ENCODE peak calls at places on chromosomes 16 and 17, in six cellular contexts. A is fibroblast of lung, K is AG04449, E is dorsolateral prefrontal cortex, S is A549, Z is type B pancreatic cell. Q is an unnamed sample.

GRCh38 chr16:85349413-85350145 is 237.3 kb upstream of the CIBAR2 start:
- DNase-seq in Z (peak), A (no peak), S (no peak), E (no peak), K (no peak), Q (no peak)

GRCh38 chr16:27951752-27952151 is 111.8 kb downstream of the GSG1L start:
- DNase-seq in A (peak), S (no peak), K (peak), Z (no peak), E (no peak), Q (no peak)

GRCh38 chr17:67421869-67422273 is 44.8 kb downstream of the PITPNC1 start:
- DNase-seq in A (peak), K (peak), E (no peak), S (peak), Z (no peak), Q (no peak)

GRCh38 chr16:82735176-82735575 is 108.4 kb downstream of the CDH13 start:
- DNase-seq in S (no peak), A (peak), E (no peak), K (no peak), Z (no peak), Q (no peak)

GRCh38 chr16:53434436-53435065 is at the start of gene RBL2:
- DNase-seq in Z (peak), K (no peak), E (peak), A (peak), S (peak), Q (peak)

GRCh38 chr16:69566437-69567030 is 768 bp downstream of the NFAT5 start:
- DNase-seq in S (peak), Z (peak), K (no peak), A (peak), E (peak), Q (peak)

GRCh38 chr17:79978545-79978852 is 57.2 kb downstream of the TBC1D16 start:
- DNase-seq in K (no peak), S (no peak), E (no peak), Z (no peak), A (no peak), Q (no peak)

GRCh38 chr17:69066482-69066881 is 5.8 kb upstream of the ABCA9 start:
- DNase-seq in A (no peak), K (no peak), S (no peak), E (no peak), Z (no peak), Q (no peak)

GRCh38 chr17:52957411-52957810 is 798.9 kb upstream of the CA10 start:
- DNase-seq in S (no peak), E (no peak), K (no peak), Z (no peak), A (no peak), Q (no peak)

GRCh38 chr16:2819939-2820835 is 3.1 kb downstream of the PRSS21 start:
- DNase-seq in E (no peak), K (no peak), Z (no peak), A (no peak), S (no peak), Q (no peak)

GRCh38 chr17:79269620-79270019 is 195.0 kb downstream of the ENGASE start:
- DNase-seq in S (no peak), Z (no peak), A (no peak), E (no peak), K (no peak), Q (no peak)

GRCh38 chr16:86866986-86867722 is 288.8 kb downstream of the FOXL1 start:
- DNase-seq in A (no peak), K (no peak), E (no peak), Z (no peak), S (no peak), Q (no peak)

DNA sequence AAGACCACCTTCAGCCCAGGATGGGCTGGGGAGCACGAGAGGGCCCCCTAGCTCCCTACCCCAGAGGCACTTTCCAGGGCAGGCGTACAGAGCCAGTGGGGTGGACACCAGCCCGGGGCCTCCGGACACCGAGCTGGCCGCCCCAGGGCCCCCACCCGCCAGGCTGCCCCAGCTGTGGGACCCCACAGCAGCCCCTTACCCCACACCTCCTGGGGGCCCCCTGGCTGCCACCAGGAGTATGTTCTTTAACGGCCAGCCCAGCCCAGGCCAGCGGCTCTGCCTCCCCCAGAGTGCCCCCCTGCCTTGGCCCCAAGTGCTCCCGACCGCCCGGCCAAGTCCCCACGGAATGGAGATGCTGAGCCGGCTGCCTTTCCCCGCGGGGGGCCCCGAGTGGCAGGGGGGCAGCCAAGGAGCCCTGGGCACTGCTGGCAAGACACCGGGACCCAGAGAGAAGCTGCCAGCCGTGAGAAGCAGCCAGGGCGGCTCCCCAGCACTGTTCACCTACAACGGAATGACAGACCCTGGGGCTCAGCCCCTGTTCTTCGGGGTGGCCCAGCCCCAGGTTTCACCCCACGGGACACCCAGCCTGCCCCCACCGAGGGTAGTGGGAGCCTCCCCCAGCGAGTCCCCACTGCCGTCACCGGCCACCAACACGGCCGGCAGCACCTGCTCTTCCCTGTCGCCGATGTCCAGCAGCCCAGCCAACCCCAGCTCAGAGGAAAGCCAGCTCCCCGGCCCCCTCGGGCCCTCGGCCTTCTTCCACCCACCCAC is 24.3 kb upstream of the ZFPM1 start:
- DNase-seq in K (no peak), E (peak), A (no peak), Z (no peak), S (no peak), Q (no peak)
- TF ChIP-seq CTCF in K (no peak), E (no peak), A (no peak), Z (peak), S (no peak), Q (peak)

GRCh38 chr17:39239640-39240314 is 14.0 kb upstream of the STAC2 start:
- DNase-seq in Z (no peak), K (no peak), S (peak), E (no peak), A (no peak), Q (peak)
- TF ChIP-seq CTCF in Z (peak), K (peak), S (peak), E (peak), A (peak), Q (peak)

DNA sequence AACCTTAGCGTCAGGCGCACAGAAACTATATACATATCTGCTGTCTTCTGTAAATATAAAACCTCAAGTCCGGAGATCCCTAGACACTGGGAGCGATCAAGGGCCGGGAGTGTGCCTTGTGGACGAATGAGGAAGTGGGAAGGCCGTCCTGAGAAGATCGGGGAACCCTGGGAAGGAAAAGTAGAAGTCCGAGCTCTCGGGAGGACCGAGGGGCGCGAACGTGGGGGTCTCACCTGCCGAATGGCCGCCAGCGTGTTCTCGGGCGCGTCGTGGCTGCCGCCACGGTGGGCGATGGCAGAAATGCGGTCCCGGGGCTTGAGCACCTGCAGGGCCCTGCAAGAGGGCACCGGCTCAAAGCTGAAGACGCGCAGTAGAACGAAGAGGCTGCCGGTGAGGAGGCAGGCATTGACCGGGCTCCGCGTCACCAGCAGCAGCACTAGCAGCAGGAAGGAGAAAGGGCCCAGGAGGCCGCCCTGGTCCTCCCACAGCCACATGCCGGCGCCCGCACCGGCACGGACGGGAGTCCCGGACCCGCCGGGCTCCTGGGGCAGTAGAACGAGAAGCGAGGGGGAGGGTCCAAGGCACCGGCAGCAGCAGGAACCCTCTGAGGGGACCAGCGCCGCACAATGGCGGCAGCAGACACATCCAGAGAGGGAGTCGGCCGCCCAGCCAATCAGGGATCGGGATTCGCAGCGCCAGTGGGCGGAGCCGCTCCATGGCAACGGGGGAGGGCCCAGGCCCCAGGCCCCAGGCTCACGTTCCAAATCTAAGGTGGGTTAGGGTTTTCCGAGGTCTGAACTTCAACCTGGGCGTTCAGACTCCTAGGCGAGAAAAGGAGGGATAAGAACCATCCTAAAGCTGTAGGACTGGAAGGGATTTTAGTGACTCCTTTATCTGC is at the start of gene GDE1:
- DNase-seq in S (peak), E (peak), K (no peak), A (peak), Z (peak), Q (peak)
- TF ChIP-seq CTCF in S (no peak), E (peak), K (peak), A (peak), Z (peak), Q (no peak)

GRCh38 chr17:75763613-75764416 is 1.2 kb downstream of the GALK1 start:
- DNase-seq in K (no peak), E (no peak), A (no peak), S (no peak), Z (no peak), Q (no peak)

GRCh38 chr17:75765981-75766380 is 989 bp upstream of the GALK1 start:
- DNase-seq in K (no peak), E (no peak), Z (no peak), S (no peak), A (no peak), Q (no peak)

GRCh38 chr17:75763269-75763607 is 1.8 kb downstream of the GALK1 start:
- DNase-seq in E (no peak), S (no peak), K (no peak), A (no peak), Z (no peak), Q (no peak)

GRCh38 chr17:75764417-75764710 is 628 bp downstream of the GALK1 start:
- DNase-seq in Z (no peak), S (no peak), K (no peak), A (no peak), E (no peak), Q (no peak)

DNA sequence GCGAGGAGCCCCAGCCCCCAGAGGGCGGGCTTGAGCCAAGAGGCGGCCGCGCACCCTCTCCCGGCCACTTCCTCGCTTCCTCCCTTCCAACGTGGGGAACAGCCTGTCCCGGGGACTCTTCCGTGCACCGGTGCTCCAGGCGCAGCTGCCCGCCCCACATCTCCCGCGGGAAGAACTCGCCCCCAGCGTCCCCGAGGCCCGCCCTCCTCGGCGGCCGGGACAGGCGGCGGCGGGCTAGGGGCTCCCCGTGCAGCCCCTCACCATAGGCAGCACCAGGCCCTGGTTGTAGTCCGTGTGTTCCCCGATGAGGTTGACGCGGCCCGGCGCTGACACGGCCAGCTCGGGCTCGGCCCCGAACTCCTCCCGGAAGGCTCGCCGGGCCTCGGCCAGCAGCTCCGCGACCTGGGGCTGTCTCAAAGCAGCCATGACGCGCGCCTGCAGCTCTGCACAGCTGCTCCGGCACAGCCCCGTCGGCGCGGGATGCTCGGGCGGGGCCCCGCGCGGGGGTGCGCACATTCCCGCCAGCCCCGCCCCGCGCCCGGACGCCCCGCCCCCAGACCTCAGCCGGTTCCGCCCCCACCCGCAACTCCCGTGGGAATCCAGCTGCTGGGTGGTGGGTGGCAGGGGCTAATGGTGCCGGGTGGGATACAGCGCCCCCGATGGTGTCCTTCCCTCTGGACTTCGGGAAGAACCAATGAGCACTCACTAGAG is at the start of gene GALK1:
- DNase-seq in A (peak), K (no peak), S (peak), E (peak), Z (no peak), Q (peak)
- TF ChIP-seq CTCF in A (peak), K (peak), S (peak), E (peak), Z (peak), Q (no peak)

GRCh38 chr17:57889892-57890856 is 40.3 kb upstream of the MRPS23 start:
- DNase-seq in S (peak), Z (no peak), A (peak), E (peak), K (no peak), Q (no peak)

GRCh38 chr17:57894848-57895247 is 45.0 kb upstream of the MRPS23 start:
- DNase-seq in E (no peak), Z (no peak), A (no peak), S (no peak), K (no peak), Q (no peak)

GRCh38 chr17:57892820-57893595 is 43.2 kb upstream of the MRPS23 start:
- DNase-seq in Z (no peak), K (peak), S (peak), A (peak), E (peak), Q (no peak)

GRCh38 chr17:57890857-57891232 is 41.0 kb upstream of the MRPS23 start:
- DNase-seq in A (no peak), Z (no peak), S (no peak), E (no peak), K (no peak), Q (no peak)

GRCh38 chr17:57892146-57892819 is 42.4 kb upstream of the MRPS23 start:
- DNase-seq in E (peak), A (peak), K (no peak), S (peak), Z (peak), Q (peak)
- TF ChIP-seq CTCF in E (peak), A (peak), K (peak), S (peak), Z (peak), Q (peak)

DNA sequence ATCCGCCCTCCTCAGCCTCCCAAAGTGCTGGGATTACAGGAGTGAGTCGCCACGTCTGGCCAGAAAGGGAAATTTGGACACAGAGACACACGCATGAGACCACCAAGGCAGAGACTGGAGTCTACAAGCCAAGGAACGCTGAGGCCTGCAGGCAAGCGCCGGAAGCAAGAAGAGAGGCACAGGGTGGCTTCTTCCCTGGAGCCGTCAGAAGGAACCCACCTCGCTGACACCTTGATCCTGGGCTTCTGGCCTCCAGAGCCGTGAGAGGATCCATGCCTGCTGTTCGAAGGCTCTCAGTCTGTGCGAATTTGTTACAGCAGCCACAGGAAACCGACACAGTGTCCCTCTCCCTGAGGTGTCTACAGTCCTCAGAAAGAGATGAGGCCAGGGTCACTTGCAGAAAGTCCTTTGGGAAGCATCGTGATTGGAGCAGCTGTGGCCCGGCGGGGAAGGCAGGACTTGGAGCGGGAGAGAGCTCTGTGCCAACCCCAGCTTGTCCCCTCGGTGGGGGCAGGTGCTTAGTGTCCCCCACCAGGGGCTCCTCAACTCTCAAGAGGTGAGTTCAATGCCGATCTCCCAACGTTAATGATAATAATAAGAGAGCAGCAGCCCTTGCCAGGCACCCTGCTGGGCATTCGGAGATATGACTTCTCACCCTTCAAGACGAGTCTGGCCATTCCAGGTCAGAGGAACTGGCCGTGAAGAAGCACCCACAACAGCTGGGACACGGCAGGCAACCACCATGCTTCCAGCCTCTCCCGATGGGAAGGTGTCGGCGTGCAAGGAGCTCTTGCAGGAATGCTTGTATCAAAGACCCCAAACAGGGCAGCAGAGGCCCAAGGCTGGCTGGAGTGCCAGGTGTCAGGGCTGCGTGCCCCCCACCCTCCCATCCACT is 68.4 kb upstream of the TNRC6C start:
- DNase-seq in E (no peak), Z (no peak), S (no peak), A (no peak), K (no peak), Q (no peak)
- TF ChIP-seq CTCF in E (no peak), Z (no peak), S (no peak), A (no peak), K (no peak), Q (no peak)

GRCh38 chr16:67935402-67936123 is 1.1 kb downstream of the PSMB10 start:
- DNase-seq in S (peak), K (peak), Z (peak), A (peak), E (peak), Q (peak)
- TF ChIP-seq CTCF in S (no peak), K (no peak), Z (no peak), A (no peak), E (peak), Q (peak)

GRCh38 chr17:4017377-4017776 is 53.1 kb upstream of the ATP2A3 start:
- DNase-seq in A (no peak), S (no peak), Z (no peak), K (no peak), E (no peak), Q (no peak)
- TF ChIP-seq CTCF in A (no peak), S (peak), Z (peak), K (no peak), E (no peak), Q (no peak)

DNA sequence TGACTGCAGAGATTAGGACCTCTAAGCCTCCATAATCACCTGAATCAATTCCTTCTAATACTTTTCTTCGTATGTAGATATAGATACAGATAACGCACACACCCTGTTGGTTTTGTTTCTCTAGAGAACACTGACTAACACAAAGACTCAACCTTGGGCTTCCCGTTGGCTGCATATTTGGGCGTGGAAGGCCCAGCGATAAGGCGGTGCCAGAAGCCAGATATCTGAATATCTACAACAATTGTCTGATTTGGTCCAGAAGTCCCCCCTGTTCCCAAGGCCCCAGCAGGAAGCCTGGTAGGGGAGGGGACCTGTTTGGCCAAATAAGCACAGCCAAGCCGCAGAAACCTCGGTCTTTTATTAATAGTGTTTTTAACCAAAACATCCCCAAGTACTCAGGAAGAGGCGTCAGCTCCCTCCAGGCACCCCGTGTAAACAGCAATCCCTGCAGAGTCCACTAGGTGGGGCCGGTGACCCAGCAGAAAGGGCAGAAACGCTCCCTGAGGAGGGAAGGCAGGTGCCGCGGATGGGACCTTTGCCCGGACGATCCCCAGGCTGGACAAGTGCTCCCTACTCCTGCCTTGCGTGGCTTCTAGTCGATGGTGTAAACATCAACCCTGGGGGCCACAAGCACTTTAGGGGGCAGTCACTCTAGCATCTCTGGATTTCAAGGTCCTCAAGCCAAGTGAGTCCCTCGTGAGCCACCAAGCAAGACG is 56.9 kb downstream of the ABR start:
- DNase-seq in Z (no peak), E (peak), K (no peak), S (peak), A (peak), Q (peak)
- TF ChIP-seq CTCF in Z (peak), E (peak), K (peak), S (peak), A (peak), Q (peak)

DNA sequence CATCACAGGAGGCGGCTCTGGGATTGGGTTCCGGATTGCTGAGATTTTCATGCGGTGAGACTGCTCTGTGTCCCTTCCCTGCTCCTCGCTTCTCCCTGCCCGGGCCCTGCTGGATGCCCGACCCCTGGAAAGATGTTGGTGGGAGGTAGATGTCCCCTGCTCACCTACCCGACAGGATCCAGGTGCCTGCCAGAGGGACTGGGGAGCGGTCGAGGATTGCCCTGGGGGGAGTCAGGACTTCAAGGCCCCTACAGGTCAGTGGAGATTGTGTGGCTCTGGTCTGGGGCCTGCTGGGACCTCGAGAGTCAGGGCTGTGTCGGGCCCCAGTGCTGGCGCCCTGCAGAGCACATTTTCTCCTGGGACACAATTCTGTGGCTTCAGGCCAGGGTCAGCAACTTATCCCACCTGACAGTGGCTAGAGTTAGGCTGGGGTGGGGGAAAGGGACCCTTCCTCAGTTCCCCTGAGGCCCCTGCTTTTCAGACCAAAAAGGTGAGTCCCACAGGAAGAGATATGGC is 3.3 kb downstream of the DECR2 start:
- DNase-seq in E (no peak), K (no peak), S (no peak), Z (no peak), A (no peak), Q (no peak)
- TF ChIP-seq CTCF in E (no peak), K (no peak), S (no peak), Z (no peak), A (no peak), Q (no peak)

Q was measured in mesothelial cell of epicardium.